ENCODE peak calls at places on chromosomes 6 and 20, in five cellular contexts. E, J, F, P and Q are unnamed samples.

GRCh38 chr20:57613481-57613921 is 6.7 kb downstream of the ZBP1 start:
- DNase-seq in E (peak; percentile 65), J (no peak), F (no peak), P (no peak), Q (no peak)

GRCh38 chr20:5171790-5172164 is 45.0 kb downstream of the CDS2 start:
- DNase-seq in E (no peak), J (no peak), F (no peak), P (no peak), Q (no peak)

GRCh38 chr20:36499723-36500501 is 41.4 kb upstream of the MYL9 start:
- DNase-seq in E (no peak), J (no peak), F (no peak), P (peak; percentile 65), Q (peak; percentile 21)

GRCh38 chr6:114218421-114218820 is 124.4 kb downstream of the HS3ST5 start:
- DNase-seq in E (no peak), J (no peak), F (no peak), P (no peak), Q (no peak)

GRCh38 chr6:37372116-37372515 is 18.3 kb downstream of the RNF8 start:
- DNase-seq in E (no peak), J (no peak), F (no peak), P (peak; percentile 48), Q (no peak)

GRCh38 chr6:136547871-136548270 is 2.4 kb downstream of the MAP7 start:
- DNase-seq in E (no peak), J (no peak), F (no peak), P (no peak), Q (no peak)

GRCh38 chr6:68192988-68193387 is 442.1 kb upstream of the ADGRB3 start:
- DNase-seq in E (no peak), J (no peak), F (no peak), P (no peak), Q (no peak)

GRCh38 chr6:43128926-43129325 is 42.1 kb upstream of the SRF start:
- DNase-seq in E (no peak), J (no peak), F (no peak), P (no peak), Q (no peak)

GRCh38 chr6:11113038-11113437 is 1.5 kb upstream of the ERVFRD-1 start:
- DNase-seq in E (no peak), J (no peak), F (no peak), P (peak; percentile 44), Q (no peak)

GRCh38 chr6:4790158-4790899 is 14.1 kb downstream of the CDYL start:
- DNase-seq in E (no peak), J (no peak), F (no peak), P (peak; percentile 58), Q (no peak)
- TF ChIP-seq CTCF in E (no peak), J (peak; percentile 50), F (peak; percentile 20), P (peak; percentile 40), Q (peak; percentile 50)

DNA sequence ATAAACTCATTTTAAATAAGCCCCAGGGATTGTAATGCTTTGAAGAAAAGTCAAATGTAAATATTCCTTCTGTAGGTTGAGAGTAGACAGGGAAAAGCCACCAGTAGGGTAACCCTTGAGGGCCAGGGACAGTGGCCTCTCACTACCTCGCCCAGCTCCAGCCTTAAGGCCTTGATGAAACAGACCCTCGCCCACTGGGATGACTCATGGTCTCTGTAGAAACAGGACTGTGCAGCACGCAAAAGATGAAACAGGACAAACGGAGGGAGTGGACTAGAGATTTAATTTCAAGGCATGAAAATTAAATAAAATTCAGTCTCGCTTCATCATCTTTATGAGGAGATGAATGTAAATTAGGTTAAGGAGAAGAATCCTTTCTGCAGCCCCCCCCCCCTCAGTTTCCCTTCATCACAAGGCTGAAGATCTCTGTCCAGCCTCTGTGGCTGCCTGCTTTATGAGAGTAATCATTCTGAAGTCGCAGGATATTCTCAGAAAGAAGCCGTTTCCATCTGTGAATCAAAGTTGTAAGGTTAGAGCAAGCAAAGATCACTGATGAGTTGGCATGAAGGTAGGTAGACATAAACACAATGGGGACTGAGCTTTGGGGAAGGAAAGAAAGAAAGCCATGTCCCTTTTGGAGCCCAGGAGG is 60.4 kb downstream of the TMEM200A start:
- DNase-seq in E (no peak), J (no peak), F (no peak), P (peak; percentile 58), Q (peak; percentile 35)
- TF ChIP-seq CTCF in E (no peak), J (no peak), F (no peak), P (no peak), Q (no peak)

DNA sequence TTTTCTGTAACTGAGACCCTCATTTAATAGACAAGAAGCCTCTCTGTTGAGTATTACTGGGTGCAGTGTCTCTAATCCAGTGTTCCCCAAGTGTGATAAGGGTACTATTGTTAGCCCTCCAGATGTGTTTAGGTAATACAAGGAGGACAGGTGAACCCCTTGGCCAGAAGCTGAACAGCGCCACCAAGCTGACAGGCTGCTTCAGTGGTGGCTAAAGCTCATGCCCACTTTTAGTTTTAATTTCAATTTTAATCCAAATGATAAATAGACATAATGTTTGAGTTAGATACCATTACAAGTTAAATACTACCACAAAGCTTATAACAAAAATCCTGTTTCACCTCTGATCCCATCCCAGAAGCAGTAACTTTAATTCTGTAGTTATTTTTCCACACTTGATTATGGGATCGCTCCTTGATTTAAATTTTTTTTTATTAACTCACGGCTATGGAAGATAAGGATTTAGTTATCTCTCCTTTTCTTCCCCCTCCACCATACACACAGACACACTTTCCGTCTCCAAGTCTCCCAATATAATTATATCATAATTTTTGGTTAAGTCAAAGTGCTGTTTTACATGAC is 8.3 kb upstream of the STK35 start:
- DNase-seq in E (no peak), J (no peak), F (no peak), P (no peak), Q (no peak)
- TF ChIP-seq CTCF in E (peak; percentile 31), J (no peak), F (peak; percentile 67), P (peak; percentile 72), Q (peak; percentile 75)

GRCh38 chr20:10225439-10226080 is 6.9 kb downstream of the SNAP25 start:
- DNase-seq in E (no peak), J (no peak), F (no peak), P (no peak), Q (no peak)
- TF ChIP-seq CTCF in E (no peak), J (no peak), F (no peak), P (peak; percentile 27), Q (peak; percentile 27)

DNA sequence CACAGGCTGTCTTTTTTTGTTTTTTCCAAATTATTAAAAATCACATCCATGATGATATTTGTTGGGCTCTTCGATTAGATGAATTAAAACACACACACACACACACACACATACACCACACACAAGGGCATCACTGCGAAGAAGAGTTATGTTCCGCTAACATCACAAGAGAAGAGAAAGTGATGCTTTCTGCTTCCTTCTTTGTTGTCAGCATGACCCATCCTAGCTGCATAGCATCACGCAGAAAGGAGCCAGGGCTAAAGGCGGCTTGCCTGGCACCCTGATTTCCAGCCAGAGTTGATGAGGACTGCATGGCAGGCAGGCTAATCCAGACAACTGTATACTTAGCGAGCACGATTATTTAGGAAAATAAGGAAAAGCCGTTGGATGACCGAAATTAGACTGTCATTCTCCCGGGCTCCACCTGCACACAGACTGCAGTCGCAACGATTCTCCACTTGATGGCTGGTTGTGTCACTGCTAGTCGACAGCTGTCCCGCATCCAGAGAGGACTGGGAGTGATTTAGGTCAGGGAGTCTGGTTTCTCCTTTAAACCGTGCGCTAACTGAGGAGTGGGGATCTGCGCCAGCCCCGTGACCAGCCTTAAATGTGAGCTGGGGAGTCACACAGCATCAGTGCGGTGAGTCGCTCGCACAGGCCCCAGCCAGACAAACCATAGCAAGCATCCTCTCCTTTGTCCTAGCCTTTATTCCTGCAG is 70.6 kb upstream of the SOX4 start:
- DNase-seq in E (no peak), J (peak; percentile 65), F (no peak), P (no peak), Q (no peak)
- TF ChIP-seq CTCF in E (no peak), J (peak; percentile 47), F (no peak), P (peak; percentile 3), Q (no peak)

GRCh38 chr20:48094944-48095343 is 309.7 kb upstream of the SULF2 start:
- DNase-seq in E (no peak), J (no peak), F (no peak), P (no peak), Q (no peak)

GRCh38 chr20:48090314-48090713 is 305.0 kb upstream of the SULF2 start:
- DNase-seq in E (no peak), J (no peak), F (no peak), P (no peak), Q (no peak)

GRCh38 chr20:48092596-48093280 is 307.5 kb upstream of the SULF2 start:
- DNase-seq in E (no peak), J (no peak), F (no peak), P (no peak), Q (no peak)

GRCh38 chr20:48094196-48094749 is 309.0 kb upstream of the SULF2 start:
- DNase-seq in E (no peak), J (no peak), F (no peak), P (no peak), Q (no peak)

DNA sequence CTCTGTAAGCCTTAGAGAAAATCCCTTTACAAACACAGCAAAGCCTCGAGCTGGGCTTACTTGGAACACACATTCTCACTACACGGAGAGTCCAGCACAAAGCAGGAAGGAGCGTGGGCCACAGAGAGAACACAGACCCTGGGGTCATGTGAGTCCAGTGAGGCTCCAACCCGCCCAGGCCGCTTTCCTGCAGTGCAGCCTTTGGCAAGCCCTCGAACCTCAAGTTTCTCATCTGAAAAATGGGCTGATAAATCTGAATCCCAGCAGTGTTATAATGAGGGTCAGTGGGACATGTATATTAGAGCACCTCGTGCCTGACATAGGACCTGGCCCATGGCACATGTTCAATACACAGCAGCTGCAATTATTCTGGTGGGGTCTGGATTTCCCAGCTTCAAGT is 305.5 kb upstream of the SULF2 start:
- DNase-seq in E (no peak), J (no peak), F (no peak), P (no peak), Q (no peak)
- TF ChIP-seq CTCF in E (no peak), J (no peak), F (no peak), P (no peak), Q (no peak)

GRCh38 chr6:33714385-33715040 is 3.0 kb upstream of the UQCC2 start:
- DNase-seq in E (peak; percentile 37), J (no peak), F (no peak), P (no peak), Q (no peak)
- TF ChIP-seq CTCF in E (no peak), J (no peak), F (no peak), P (no peak), Q (no peak)

DNA sequence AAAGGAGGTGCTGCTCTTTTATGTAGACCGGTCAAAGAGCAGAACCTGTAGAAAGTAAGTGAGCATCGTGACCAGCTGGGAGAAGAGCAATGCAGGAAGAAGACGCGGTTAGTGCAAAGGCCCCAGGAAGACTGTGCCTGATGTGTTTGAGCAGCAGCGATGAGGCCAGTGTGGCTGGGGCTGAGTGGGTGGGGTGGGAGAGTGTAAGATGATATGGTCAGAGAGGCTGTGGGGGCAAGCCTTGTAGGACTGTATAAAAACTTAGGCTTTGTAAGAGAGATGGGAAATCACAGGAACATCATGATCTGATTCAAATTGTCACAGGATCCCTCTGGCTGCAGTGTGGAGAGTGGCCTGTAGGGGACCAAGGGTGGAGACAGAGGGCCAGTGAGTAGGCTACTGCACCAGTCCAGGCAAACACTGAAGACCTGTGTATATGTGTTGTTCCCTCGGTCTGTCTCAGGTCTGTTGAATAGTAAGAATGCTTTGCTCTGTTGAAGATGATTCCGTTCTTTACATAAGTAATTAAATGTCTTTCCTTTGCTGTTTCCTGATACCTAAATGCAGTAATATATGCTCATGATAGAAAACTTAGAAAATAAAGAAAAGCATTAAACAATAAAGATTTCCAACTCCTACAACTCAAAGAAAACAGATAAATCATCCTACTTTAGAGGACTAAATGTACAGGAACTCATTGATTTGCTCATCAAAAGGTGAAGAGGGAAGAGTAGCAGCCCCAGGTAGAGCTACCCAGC is 23.6 kb upstream of the WFDC2 start:
- DNase-seq in E (no peak), J (peak; percentile 85), F (no peak), P (peak; percentile 39), Q (peak; percentile 21)
- TF ChIP-seq CTCF in E (peak; percentile 26), J (peak; percentile 86), F (peak; percentile 83), P (peak; percentile 65), Q (peak; percentile 80)